ENCODE peak calls at places on chromosome 20, in five cellular contexts. C, O, N, R and T are unnamed samples.

GRCh38 chr20:38290829-38291581 is 13.0 kb upstream of the BPI start:
- DNase-seq in O (peak), C (peak), N (no peak), R (peak), T (no peak)

GRCh38 chr20:15925376-15925775 is 647.9 kb downstream of the KIF16B start:
- DNase-seq in O (no peak), C (no peak), R (no peak), N (no peak), T (no peak)

GRCh38 chr20:54355631-54356280 is 119.6 kb upstream of the DOK5 start:
- DNase-seq in N (no peak), R (no peak), C (no peak), O (peak), T (no peak)

GRCh38 chr20:4013041-4013440 is 2.3 kb downstream of the RNF24 start:
- DNase-seq in N (no peak), O (no peak), C (no peak), R (no peak), T (no peak)

GRCh38 chr20:14444106-14444505 is 106.7 kb upstream of the FLRT3 start:
- DNase-seq in N (no peak), C (no peak), O (peak), R (no peak), T (no peak)

GRCh38 chr20:8855315-8855714 is 213.6 kb upstream of the PLCB4 start:
- DNase-seq in O (peak), R (no peak), N (no peak), C (peak), T (no peak)

GRCh38 chr20:37385659-37386504 is 39.9 kb downstream of the SRC start:
- DNase-seq in O (no peak), N (peak), C (no peak), R (no peak), T (no peak)

GRCh38 chr20:311603-312002 is 13.7 kb upstream of the SOX12 start:
- DNase-seq in N (no peak), O (no peak), C (no peak), R (no peak), T (no peak)

GRCh38 chr20:33793011-33793931 is 17.9 kb upstream of the CHMP4B start:
- DNase-seq in R (no peak), O (no peak), C (peak), N (no peak), T (no peak)

GRCh38 chr20:16708590-16708989 is 21.2 kb upstream of the SNRPB2 start:
- DNase-seq in O (no peak), C (no peak), N (no peak), R (no peak), T (no peak)

GRCh38 chr20:22312744-22313346 is 271.5 kb downstream of the FOXA2 start:
- DNase-seq in C (peak), R (no peak), O (peak), N (no peak), T (no peak)

GRCh38 chr20:54557836-54558590 is 82.6 kb downstream of the DOK5 start:
- DNase-seq in R (no peak), C (no peak), N (no peak), O (peak), T (no peak)

GRCh38 chr20:54176610-54177009 is 2.8 kb upstream of the CYP24A1 start:
- DNase-seq in C (no peak), R (no peak), N (no peak), O (no peak), T (no peak)

GRCh38 chr20:32441638-32442037 is 83.5 kb downstream of the ASXL1 start:
- DNase-seq in R (no peak), O (no peak), N (no peak), C (no peak), T (no peak)

GRCh38 chr20:58965270-58966064 is 15.6 kb upstream of the NELFCD start:
- DNase-seq in N (no peak), C (no peak), R (no peak), O (no peak), T (no peak)

GRCh38 chr20:53692465-53693067 is 98.9 kb upstream of the ZNF217 start:
- DNase-seq in O (peak), N (no peak), C (peak), R (no peak), T (no peak)

GRCh38 chr20:19885981-19886665 is 128.1 kb downstream of the RIN2 start:
- DNase-seq in O (peak), R (no peak), N (no peak), C (no peak), T (no peak)

GRCh38 chr20:50594591-50595432 is 84.6 kb downstream of the PTPN1 start:
- DNase-seq in R (no peak), C (no peak), N (no peak), O (no peak), T (no peak)

GRCh38 chr20:9838035-9838377 is 870 bp downstream of the PAK5 start:
- DNase-seq in O (peak), C (no peak), R (no peak), N (no peak), T (no peak)

GRCh38 chr20:48648482-48649051 is 179.2 kb downstream of the PREX1 start:
- DNase-seq in N (no peak), C (no peak), O (no peak), R (no peak), T (no peak)